ENCODE peak calls at places on chromosomes 1 and 21, in six cellular contexts. L is HepG2, V is HCT116, Y is H1, A is K562, J is GM12878. W is an unnamed sample.
A peak's percentile ranks its signal among the peaks of the same experiment; 100 is the strongest.

GRCh38 chr1:172658871-172659453 is at the start of gene FASLG:
- DNase-seq in Y (no peak), J (no peak), A (no peak), L (no peak), V (no peak), W (no peak)

GRCh38 chr1:156386134-156386901 is 17.3 kb downstream of the RHBG start:
- DNase-seq in Y (no peak), J (no peak), A (no peak), L (no peak), V (no peak), W (no peak)

GRCh38 chr1:18121072-18121820 is 13.6 kb downstream of the IGSF21 start:
- DNase-seq in Y (no peak), J (no peak), L (no peak), V (no peak), A (no peak), W (no peak)

GRCh38 chr1:19563336-19564097 is 78.2 kb upstream of the CAPZB start:
- DNase-seq in Y (no peak), L (no peak), J (no peak), A (peak; percentile 9), V (no peak), W (no peak)

GRCh38 chr1:170520601-170521000 is 11.4 kb upstream of the GORAB start:
- DNase-seq in A (no peak), J (no peak), L (no peak), V (no peak), Y (no peak), W (no peak)

GRCh38 chr1:217333939-217334338 is 297.0 kb downstream of the GPATCH2 start:
- DNase-seq in Y (peak; percentile 83), V (peak; percentile 7), L (peak; percentile 10), J (no peak), A (peak; percentile 32), W (no peak)

GRCh38 chr1:2628191-2628932 is 4.5 kb downstream of the MMEL1 start:
- DNase-seq in L (no peak), Y (no peak), A (no peak), J (no peak), V (no peak), W (no peak)

GRCh38 chr1:21324368-21325137 is 34.3 kb upstream of the ECE1 start:
- DNase-seq in J (peak; percentile 41), L (no peak), Y (no peak), A (peak; percentile 68), V (peak; percentile 94), W (peak; percentile 51)

GRCh38 chr1:218939095-218939494 is 234.6 kb upstream of the LYPLAL1 start:
- DNase-seq in L (no peak), V (no peak), A (no peak), J (no peak), Y (no peak), W (no peak)

GRCh38 chr1:47223174-47223920 is 8.7 kb downstream of the TAL1 start:
- DNase-seq in A (no peak), V (no peak), Y (no peak), J (no peak), L (no peak), W (no peak)

GRCh38 chr1:32101233-32101681 is 6.6 kb upstream of the KPNA6 start:
- DNase-seq in Y (no peak), L (no peak), J (no peak), A (peak; percentile 43), V (no peak), W (no peak)

GRCh38 chr1:176208034-176208433 is 948 bp upstream of the COP1 start:
- DNase-seq in J (no peak), V (no peak), A (no peak), L (no peak), Y (no peak), W (no peak)

GRCh38 chr1:239993333-239993732 is 98.3 kb upstream of the FMN2 start:
- DNase-seq in V (no peak), L (no peak), A (no peak), Y (no peak), J (no peak), W (no peak)

GRCh38 chr21:32717851-32718316 is 9.9 kb downstream of the SYNJ1 start:
- DNase-seq in A (no peak), L (no peak), V (no peak), Y (no peak), J (no peak), W (no peak)

GRCh38 chr21:44589586-44590305 is 2.6 kb downstream of the KRTAP10-6 start:
- DNase-seq in J (no peak), L (no peak), V (no peak), Y (peak; percentile 38), A (no peak), W (no peak)

GRCh38 chr1:154614887-154615286 is 6.9 kb upstream of the ADAR start:
- DNase-seq in A (no peak), Y (no peak), J (no peak), V (no peak), L (no peak), W (no peak)

GRCh38 chr1:147762233-147763024 is 2.0 kb upstream of the GJA5 start:
- DNase-seq in J (peak; percentile 0), V (no peak), L (no peak), A (no peak), Y (no peak), W (peak; percentile 34)

GRCh38 chr1:161033751-161034150 is 5.0 kb downstream of the TSTD1 start:
- DNase-seq in V (peak; percentile 57), L (no peak), J (no peak), A (no peak), Y (no peak), W (no peak)

GRCh38 chr1:90706437-90707362 is 10.4 kb downstream of the BARHL2 start:
- DNase-seq in A (no peak), L (peak; percentile 5), J (no peak), V (no peak), Y (peak; percentile 80), W (peak; percentile 23)

GRCh38 chr1:195218428-195219212 is 1389.6 kb downstream of the KCNT2 start:
- DNase-seq in A (no peak), V (no peak), J (no peak), L (no peak), Y (no peak), W (no peak)
- TF ChIP-seq JUND in A (no peak), V (no peak), J (no peak), L (no peak), Y (no peak), W (no peak)

GRCh38 chr1:229060140-229060539 is 210.8 kb upstream of the RAB4A start:
- DNase-seq in Y (no peak), L (no peak), A (no peak), J (no peak), V (no peak), W (no peak)
- TF ChIP-seq JUND in Y (no peak), L (no peak), A (no peak), J (no peak), V (no peak), W (no peak)

GRCh38 chr1:10793129-10793651 is 3.3 kb downstream of the CASZ1 start:
- DNase-seq in V (no peak), Y (no peak), J (no peak), L (no peak), A (no peak), W (no peak)
- TF ChIP-seq JUND in V (no peak), Y (no peak), J (no peak), L (no peak), A (no peak), W (no peak)

DNA sequence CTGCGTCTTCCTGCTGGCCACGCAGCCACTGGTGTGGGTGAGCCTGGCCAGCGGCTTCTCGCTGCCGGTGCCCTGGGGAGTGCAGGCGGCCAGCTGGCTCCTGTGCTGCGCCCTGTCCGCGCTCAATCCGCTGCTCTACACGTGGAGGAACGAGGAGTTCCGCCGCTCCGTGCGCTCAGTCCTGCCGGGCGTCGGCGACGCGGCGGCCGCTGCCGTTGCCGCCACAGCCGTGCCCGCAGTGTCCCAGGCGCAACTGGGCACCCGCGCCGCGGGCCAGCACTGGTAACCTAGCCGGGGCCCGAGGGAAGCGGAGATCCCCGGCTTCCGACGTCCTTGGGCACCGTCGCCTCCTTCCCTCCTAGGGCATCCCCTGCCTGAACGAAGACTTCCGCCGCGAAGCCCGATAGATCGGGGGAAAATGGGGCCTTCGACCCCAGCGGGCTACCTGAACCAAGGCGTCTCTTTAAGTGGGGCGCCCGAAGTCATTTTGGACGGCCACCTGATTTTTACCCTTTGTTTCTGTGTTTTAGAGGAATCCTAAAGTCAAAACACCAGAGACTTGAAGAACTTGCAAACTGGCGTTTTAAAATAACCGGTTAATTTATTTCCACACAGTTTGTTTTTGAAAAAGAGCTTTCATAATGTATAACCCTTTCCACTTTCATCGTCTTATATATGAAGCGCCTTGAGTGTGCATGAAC is 2.0 kb downstream of the GPR88 start:
- DNase-seq in A (no peak), L (no peak), Y (peak; percentile 74), V (no peak), J (no peak), W (no peak)
- TF ChIP-seq JUND in A (no peak), L (no peak), Y (no peak), V (no peak), J (no peak), W (no peak)

DNA sequence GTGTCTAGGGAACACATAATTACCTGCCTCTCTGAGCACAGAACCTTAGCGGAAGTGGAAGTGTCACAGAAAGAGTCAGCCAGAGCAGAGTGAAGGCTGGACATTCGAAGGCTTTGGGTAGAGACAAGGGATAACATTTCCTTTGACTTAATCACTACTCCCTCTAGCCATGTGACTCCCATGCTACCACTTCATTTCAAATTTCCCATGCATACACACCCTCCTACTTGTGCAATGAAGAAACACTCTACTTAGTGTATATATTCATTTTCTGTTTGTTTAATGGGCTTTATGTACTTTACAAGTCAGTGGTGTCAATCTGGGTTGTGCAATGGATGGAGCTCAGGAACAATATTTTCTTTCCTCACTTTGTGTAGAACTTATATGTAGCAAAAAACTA is 6.9 kb downstream of the ANKRD35 start:
- DNase-seq in J (no peak), L (no peak), V (no peak), Y (no peak), A (no peak), W (no peak)
- TF ChIP-seq JUND in J (no peak), L (no peak), V (no peak), Y (no peak), A (no peak), W (no peak)

GRCh38 chr1:101995984-101996731 is 568 bp downstream of the OLFM3 start:
- DNase-seq in J (no peak), A (no peak), L (no peak), V (no peak), Y (no peak), W (no peak)
- TF ChIP-seq JUND in J (no peak), A (no peak), L (no peak), V (no peak), Y (no peak), W (no peak)

GRCh38 chr1:164865385-164865784 is 306.4 kb downstream of the PBX1 start:
- DNase-seq in V (no peak), Y (no peak), A (no peak), L (no peak), J (no peak), W (no peak)
- TF ChIP-seq JUND in V (no peak), Y (no peak), A (no peak), L (no peak), J (no peak), W (no peak)